ENCODE peak calls at places on chromosomes 4 and X, in seven cellular contexts. D is prostate gland, R is erythroblast, J is body of pancreas, W is transverse colon, Y is uterus, T is HepG2. S is an unnamed sample.

GRCh38 chr4:108622828-108623227 is 2.5 kb downstream of the RPL34 start:
- DNase-seq in D (no peak), T (no peak), W (no peak), Y (no peak), R (no peak), J (no peak), S (no peak)

GRCh38 chrX:30957753-30958152 is 68.7 kb upstream of the TAB3 start:
- DNase-seq in R (no peak), Y (no peak), J (peak; percentile 5), D (peak; percentile 25), W (no peak), T (peak; percentile 20), S (no peak)

GRCh38 chr4:24476209-24476781 is 108.1 kb downstream of the DHX15 start:
- DNase-seq in D (no peak), W (no peak), R (peak; percentile 5), Y (no peak), J (no peak), T (no peak), S (no peak)

GRCh38 chrX:68997911-68998310 is 167.3 kb downstream of the PJA1 start:
- DNase-seq in W (peak; percentile 31), D (peak; percentile 33), Y (peak; percentile 80), R (no peak), T (no peak), J (peak; percentile 45), S (no peak)

GRCh38 chr4:14650127-14650526 is 352.2 kb upstream of the CPEB2 start:
- DNase-seq in J (no peak), D (no peak), Y (no peak), W (no peak), T (no peak), R (no peak), S (no peak)

GRCh38 chr4:67687639-67688038 is 13.3 kb downstream of the UBA6 start:
- DNase-seq in W (no peak), Y (no peak), J (no peak), D (no peak), T (no peak), R (no peak), S (no peak)

GRCh38 chr4:95537181-95537580 is 11.6 kb downstream of the UNC5C start:
- DNase-seq in Y (no peak), W (no peak), D (no peak), J (no peak), T (no peak), R (no peak), S (no peak)

GRCh38 chrX:82127228-82128123 is 925.6 kb downstream of the SH3BGRL start:
- DNase-seq in J (no peak), Y (no peak), R (no peak), D (no peak), W (no peak), T (no peak), S (no peak)

GRCh38 chr4:94036964-94037363 is 170.7 kb upstream of the SMARCAD1 start:
- DNase-seq in R (no peak), Y (no peak), D (no peak), W (no peak), T (no peak), J (no peak), S (no peak)

GRCh38 chr4:80183196-80184052 is 13.9 kb upstream of the PRDM8 start:
- DNase-seq in Y (peak; percentile 65), J (no peak), W (peak; percentile 31), R (no peak), D (no peak), T (no peak), S (no peak)

GRCh38 chrX:100512471-100512870 is 72.3 kb upstream of the TNMD start:
- DNase-seq in J (no peak), Y (no peak), W (no peak), T (no peak), R (peak; percentile 0), D (no peak), S (no peak)

GRCh38 chrX:77431227-77431626 is 16.0 kb upstream of the FGF16 start:
- DNase-seq in T (no peak), J (peak; percentile 27), Y (no peak), D (no peak), R (peak; percentile 79), W (no peak), S (no peak)

GRCh38 chr4:3486556-3487270 is 23.6 kb downstream of the DOK7 start:
- DNase-seq in R (no peak), Y (no peak), D (no peak), T (no peak), W (no peak), J (no peak), S (no peak)

GRCh38 chrX:24198101-24198500 is 48.6 kb downstream of the ZFX start:
- DNase-seq in T (no peak), Y (no peak), D (no peak), J (no peak), W (no peak), R (no peak), S (no peak)

GRCh38 chr4:1746919-1747602 is 25.7 kb downstream of the TACC3 start:
- DNase-seq in T (peak; percentile 86), Y (no peak), J (peak; percentile 36), D (no peak), R (no peak), W (no peak), S (no peak)

GRCh38 chr4:1745165-1745564 is 23.8 kb downstream of the TACC3 start:
- DNase-seq in Y (no peak), D (no peak), T (no peak), R (no peak), J (no peak), W (no peak), S (no peak)

GRCh38 chr4:1744552-1744951 is 23.2 kb downstream of the TACC3 start:
- DNase-seq in J (no peak), D (no peak), R (no peak), T (no peak), Y (no peak), W (no peak), S (no peak)

GRCh38 chr4:1746265-1746691 is 25.0 kb downstream of the TACC3 start:
- DNase-seq in T (peak; percentile 82), Y (peak; percentile 46), D (peak; percentile 64), J (peak; percentile 75), R (peak; percentile 84), W (peak; percentile 74), S (peak; percentile 93)

DNA sequence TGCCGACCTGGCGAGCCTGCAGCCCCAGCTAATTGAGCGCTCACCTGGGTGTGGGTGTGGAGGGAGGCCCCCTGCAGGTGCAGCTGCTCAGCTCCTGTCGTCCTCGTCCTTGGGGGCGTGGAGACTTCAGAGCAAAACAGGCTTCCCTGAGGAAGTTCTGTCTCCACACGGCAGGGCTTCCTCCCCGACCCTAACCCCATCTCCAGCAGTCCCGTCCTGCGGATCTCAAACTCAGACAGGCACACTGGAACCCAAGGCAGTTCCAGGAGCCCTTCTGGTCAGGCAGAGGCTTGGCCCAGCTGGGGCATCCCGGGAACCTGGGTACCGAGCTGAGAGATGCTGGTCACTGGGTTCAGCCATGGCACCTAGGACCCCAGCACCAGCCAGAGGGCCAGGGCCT is 24.4 kb downstream of the TACC3 start:
- DNase-seq in J (no peak), T (no peak), D (no peak), W (no peak), Y (no peak), R (no peak), S (no peak)
- TF ChIP-seq POLR2A in J (no peak), T (no peak), D (no peak), W (no peak), Y (no peak), R (no peak), S (no peak)

GRCh38 chr4:44016582-44017421 is 431.8 kb downstream of the KCTD8 start:
- DNase-seq in W (no peak), Y (no peak), D (no peak), T (peak; percentile 42), R (no peak), J (no peak), S (no peak)
- TF ChIP-seq POLR2A in W (no peak), Y (no peak), D (no peak), T (no peak), R (no peak), J (no peak), S (no peak)

DNA sequence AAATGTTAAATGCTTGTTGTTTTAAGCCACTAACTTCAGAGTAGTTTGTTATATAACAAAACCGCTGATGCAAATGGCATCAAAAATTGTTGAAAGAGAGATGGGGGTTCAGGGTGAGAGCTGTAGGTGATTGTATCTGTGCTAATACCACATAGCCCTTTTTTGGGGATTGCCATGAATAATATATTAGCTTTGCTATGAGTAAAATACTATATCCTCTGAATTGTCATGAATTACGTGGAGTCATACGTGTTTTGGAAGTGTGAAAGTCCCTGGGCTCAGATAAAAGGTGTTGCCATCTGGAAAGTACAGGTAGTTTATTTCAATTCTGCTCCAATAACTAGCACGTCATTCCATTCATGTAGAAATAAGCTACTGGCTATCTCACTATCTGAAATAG is 30.6 kb downstream of the DYNLT3 start:
- DNase-seq in R (no peak), T (no peak), J (no peak), W (no peak), Y (no peak), D (no peak), S (no peak)
- TF ChIP-seq POLR2A in R (no peak), T (no peak), J (no peak), W (no peak), Y (no peak), D (no peak), S (no peak)

GRCh38 chr4:72567036-72567435 is 2.0 kb downstream of the ADAMTS3 start:
- DNase-seq in R (no peak), J (no peak), W (no peak), T (no peak), D (no peak), Y (no peak), S (no peak)

GRCh38 chr4:72569719-72570235 is 756 bp upstream of the ADAMTS3 start:
- DNase-seq in W (no peak), D (peak; percentile 9), Y (peak; percentile 50), R (peak; percentile 84), T (no peak), J (no peak), S (no peak)

GRCh38 chr4:72567821-72568620 is 1.0 kb downstream of the ADAMTS3 start:
- DNase-seq in J (peak; percentile 78), W (peak; percentile 32), T (peak; percentile 3), R (peak; percentile 87), Y (peak; percentile 84), D (peak; percentile 69), S (peak; percentile 84)

GRCh38 chr4:72571337-72571736 is 2.3 kb upstream of the ADAMTS3 start:
- DNase-seq in J (no peak), W (no peak), T (no peak), Y (no peak), D (no peak), R (no peak), S (no peak)

GRCh38 chr4:72568959-72569718 is at the start of gene ADAMTS3:
- DNase-seq in Y (peak; percentile 75), R (peak; percentile 81), D (peak; percentile 59), T (no peak), J (peak; percentile 52), W (peak; percentile 40), S (peak; percentile 80)
- TF ChIP-seq POLR2A in Y (peak; percentile 28), R (peak; percentile 76), D (no peak), T (no peak), J (no peak), W (no peak), S (no peak)

GRCh38 chr4:76689079-76689817 is 208.7 kb downstream of the SOWAHB start:
- DNase-seq in W (peak; percentile 52), Y (peak; percentile 16), T (no peak), R (peak; percentile 2), D (peak; percentile 60), J (peak; percentile 62), S (peak; percentile 78)
- TF ChIP-seq POLR2A in W (peak; percentile 19), Y (no peak), T (no peak), R (no peak), D (no peak), J (peak; percentile 50), S (no peak)

S was measured in spleen.